ENCODE peak calls at places on chromosomes 6 and 20, in ten cellular contexts. N is GDM1; C is SHP77; F is GM12865; I is posterior vena cava; A is T-helper 1 cell; H is CD4-positive, alpha-beta memory T cell; R is trophoblast cell; J is fibroblast of lung; W is AG08396. E is an unnamed sample.

GRCh38 chr6:170448317-170448716 is 104.8 kb downstream of the PSMB1 start:
- DNase-seq in N (no peak), C (no peak), F (no peak), I (peak), A (no peak), H (no peak), R (no peak), J (no peak), W (no peak), E (no peak)

GRCh38 chr6:111663232-111663631 is 57.6 kb upstream of the TRAF3IP2 start:
- DNase-seq in N (no peak), C (no peak), F (no peak), I (no peak), A (no peak), H (no peak), R (no peak), J (peak), W (no peak), E (no peak)

GRCh38 chr6:84227044-84227433 is 404 bp downstream of the CEP162 start:
- DNase-seq in N (no peak), C (no peak), F (peak), I (no peak), A (no peak), H (no peak), R (no peak), J (no peak), W (no peak), E (no peak)

GRCh38 chr20:58237318-58238182 is 9.1 kb upstream of the ANKRD60 start:
- DNase-seq in N (no peak), C (no peak), F (no peak), I (no peak), A (no peak), H (no peak), R (no peak), J (peak), W (peak), E (no peak)

GRCh38 chr6:164928366-164929154 is 380.8 kb downstream of the C6orf118 start:
- DNase-seq in N (no peak), C (no peak), F (no peak), I (no peak), A (no peak), H (no peak), R (no peak), J (no peak), W (no peak), E (no peak)

GRCh38 chr20:8331740-8332412 is 199.8 kb downstream of the PLCB1 start:
- DNase-seq in N (no peak), C (no peak), F (no peak), I (no peak), A (no peak), H (no peak), R (no peak), J (peak), W (peak), E (no peak)

GRCh38 chr20:46151936-46152335 is 33.8 kb downstream of the CD40 start:
- DNase-seq in N (no peak), C (peak), F (peak), I (peak), A (no peak), H (no peak), R (no peak), J (no peak), W (no peak), E (no peak)

GRCh38 chr20:38895098-38895949 is 30.9 kb upstream of the FAM83D start:
- DNase-seq in N (no peak), C (no peak), F (no peak), I (no peak), A (no peak), H (no peak), R (no peak), J (no peak), W (no peak), E (no peak)

GRCh38 chr6:33668914-33669313 is 42.6 kb downstream of the UQCC2 start:
- DNase-seq in N (no peak), C (no peak), F (peak), I (no peak), A (peak), H (peak), R (peak), J (no peak), W (no peak), E (no peak)

GRCh38 chr20:57680934-57681914 is 28.6 kb downstream of the PMEPA1 start:
- DNase-seq in N (no peak), C (no peak), F (peak), I (no peak), A (no peak), H (peak), R (peak), J (no peak), W (no peak), E (no peak)

GRCh38 chr6:170156448-170157375 is 134.2 kb downstream of the DLL1 start:
- DNase-seq in N (no peak), C (no peak), F (no peak), I (no peak), A (no peak), H (no peak), R (no peak), J (no peak), W (no peak), E (no peak)

GRCh38 chr6:163186527-163186926 is 228.0 kb upstream of the QKI start:
- DNase-seq in N (no peak), C (no peak), F (no peak), I (no peak), A (no peak), H (no peak), R (no peak), J (no peak), W (no peak), E (no peak)

GRCh38 chr6:151485616-151486015 is 8.2 kb upstream of the CCDC170 start:
- DNase-seq in N (no peak), C (no peak), F (no peak), I (no peak), A (no peak), H (no peak), R (no peak), J (no peak), W (no peak), E (no peak)

GRCh38 chr6:128241221-128241620 is 279.2 kb downstream of the PTPRK start:
- DNase-seq in N (no peak), C (no peak), F (peak), I (no peak), A (no peak), H (no peak), R (no peak), J (no peak), W (no peak), E (no peak)